ENCODE peak calls at places on chromosomes 13 and 19, in six cellular contexts. W is CD4-positive, alpha-beta T cell; L is uterus; Q is foreskin fibroblast; T is omental fat pad; H is A549. I is an unnamed sample.

GRCh38 chr13:109275848-109276247 is 510.5 kb downstream of the IRS2 start:
- DNase-seq in W (no peak), L (no peak), Q (no peak), T (no peak), H (peak), I (peak)

GRCh38 chr13:86892330-86892729 is 778.8 kb upstream of the SLITRK5 start:
- DNase-seq in W (no peak), L (no peak), Q (no peak), T (no peak), H (no peak), I (no peak)

GRCh38 chr19:18710986-18711751 is 27.7 kb downstream of the CRTC1 start:
- DNase-seq in W (no peak), L (peak), Q (peak), T (no peak), H (no peak), I (no peak)

GRCh38 chr13:50760751-50761150 is 82.7 kb downstream of the DLEU7 start:
- DNase-seq in W (no peak), L (no peak), Q (no peak), T (no peak), H (no peak), I (no peak)

GRCh38 chr13:39900106-39900750 is 244.8 kb downstream of the COG6 start:
- DNase-seq in W (no peak), L (no peak), Q (no peak), T (no peak), H (no peak), I (no peak)

GRCh38 chr13:42337808-42338600 is 66.1 kb downstream of the AKAP11 start:
- DNase-seq in W (no peak), L (no peak), Q (no peak), T (no peak), H (no peak), I (no peak)

GRCh38 chr19:44677019-44677809 is 5.9 kb downstream of the CEACAM19 start:
- DNase-seq in W (no peak), L (no peak), Q (peak), T (no peak), H (peak), I (no peak)

GRCh38 chr13:113211774-113212173 is 2.4 kb downstream of the CUL4A start:
- DNase-seq in W (no peak), L (no peak), Q (no peak), T (no peak), H (peak), I (peak)

GRCh38 chr13:30017880-30018279 is 167.5 kb upstream of the UBL3 start:
- DNase-seq in W (no peak), L (no peak), Q (no peak), T (no peak), H (no peak), I (peak)

GRCh38 chr19:7069904-7070226 is 362 bp downstream of the ZNF557 start:
- DNase-seq in W (no peak), L (no peak), Q (peak), T (no peak), H (no peak), I (no peak)

GRCh38 chr13:29743229-29743786 is 107.1 kb downstream of the UBL3 start:
- DNase-seq in W (no peak), L (peak), Q (peak), T (no peak), H (no peak), I (no peak)

GRCh38 chr19:18513868-18514267 is 8.0 kb downstream of the ELL start:
- DNase-seq in W (no peak), L (peak), Q (no peak), T (no peak), H (no peak), I (no peak)

GRCh38 chr13:40874138-40874776 is 84.8 kb downstream of the SLC25A15 start:
- DNase-seq in W (no peak), L (no peak), Q (no peak), T (no peak), H (no peak), I (no peak)

GRCh38 chr19:44816301-44816700 is 7.4 kb downstream of the BCAM start:
- DNase-seq in W (no peak), L (no peak), Q (no peak), T (no peak), H (no peak), I (peak)

GRCh38 chr13:67557642-67558241 is 327.6 kb upstream of the PCDH9 start:
- DNase-seq in W (no peak), L (no peak), Q (no peak), T (no peak), H (no peak), I (no peak)

GRCh38 chr13:39976481-39976880 is 321.0 kb downstream of the COG6 start:
- DNase-seq in W (no peak), L (no peak), Q (no peak), T (no peak), H (no peak), I (no peak)

GRCh38 chr19:48351341-48351752 is 12.4 kb downstream of the TMEM143 start:
- DNase-seq in W (peak), L (peak), Q (no peak), T (peak), H (peak), I (peak)

GRCh38 chr19:5149508-5149907 is 180.6 kb downstream of the KDM4B start:
- DNase-seq in W (no peak), L (no peak), Q (no peak), T (no peak), H (no peak), I (peak)

GRCh38 chr19:51219307-51219706 is 5.6 kb upstream of the CD33 start:
- DNase-seq in W (no peak), L (no peak), Q (no peak), T (no peak), H (no peak), I (no peak)

GRCh38 chr19:42048992-42049391 is 21.0 kb downstream of the GRIK5 start:
- DNase-seq in W (no peak), L (no peak), Q (no peak), T (no peak), H (no peak), I (no peak)

GRCh38 chr19:36060430-36060829 is 5.7 kb downstream of the WDR62 start:
- DNase-seq in W (no peak), L (peak), Q (peak), T (no peak), H (peak), I (peak)

GRCh38 chr19:19151418-19151817 is 13.1 kb upstream of the TMEM161A start:
- DNase-seq in W (no peak), L (no peak), Q (no peak), T (no peak), H (no peak), I (no peak)

GRCh38 chr13:98810746-98811145 is 58.3 kb upstream of the SLC15A1 start:
- DNase-seq in W (no peak), L (no peak), Q (no peak), T (no peak), H (no peak), I (no peak)
- TF ChIP-seq CTCF in W (no peak), L (no peak), Q (no peak), T (no peak), H (no peak), I (no peak)

DNA sequence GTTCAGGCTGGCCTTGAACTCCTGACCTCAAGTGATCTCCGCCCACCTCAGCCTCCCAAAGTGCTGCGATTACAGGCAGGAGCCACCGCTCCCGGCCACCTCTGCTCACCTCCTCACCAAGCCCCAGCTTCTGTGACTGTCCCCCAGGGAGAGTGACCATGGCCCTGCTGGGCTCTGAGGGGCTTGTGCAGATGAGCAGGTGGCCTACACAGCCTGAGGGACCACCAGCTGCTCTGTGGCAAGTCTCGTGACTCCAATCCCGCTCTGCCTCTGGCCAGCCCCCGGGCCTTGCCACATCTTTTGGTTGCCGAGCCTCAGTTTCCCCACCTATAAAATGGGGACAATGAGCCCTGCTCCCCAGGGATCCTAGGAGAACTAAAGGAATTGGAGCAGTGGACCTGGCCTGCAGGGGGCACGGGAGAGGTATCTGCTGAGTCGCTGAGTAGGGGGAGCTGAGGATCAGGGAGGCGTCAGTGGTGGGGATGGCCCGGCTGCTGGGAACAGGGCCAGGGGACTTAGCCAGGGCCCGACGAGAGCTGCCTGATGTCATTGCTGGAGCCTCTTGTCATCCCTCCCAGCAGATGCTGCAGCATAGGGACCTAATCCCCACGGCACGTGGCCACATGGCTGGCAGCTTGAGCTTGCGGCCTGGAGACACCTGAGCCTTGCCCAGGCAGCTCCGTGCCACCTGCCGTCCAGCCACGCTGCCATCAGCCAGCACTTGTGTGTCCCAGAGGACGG is 74.7 kb downstream of the GADD45B start:
- DNase-seq in W (no peak), L (no peak), Q (no peak), T (no peak), H (no peak), I (peak)
- TF ChIP-seq CTCF in W (no peak), L (no peak), Q (no peak), T (no peak), H (no peak), I (no peak)

DNA sequence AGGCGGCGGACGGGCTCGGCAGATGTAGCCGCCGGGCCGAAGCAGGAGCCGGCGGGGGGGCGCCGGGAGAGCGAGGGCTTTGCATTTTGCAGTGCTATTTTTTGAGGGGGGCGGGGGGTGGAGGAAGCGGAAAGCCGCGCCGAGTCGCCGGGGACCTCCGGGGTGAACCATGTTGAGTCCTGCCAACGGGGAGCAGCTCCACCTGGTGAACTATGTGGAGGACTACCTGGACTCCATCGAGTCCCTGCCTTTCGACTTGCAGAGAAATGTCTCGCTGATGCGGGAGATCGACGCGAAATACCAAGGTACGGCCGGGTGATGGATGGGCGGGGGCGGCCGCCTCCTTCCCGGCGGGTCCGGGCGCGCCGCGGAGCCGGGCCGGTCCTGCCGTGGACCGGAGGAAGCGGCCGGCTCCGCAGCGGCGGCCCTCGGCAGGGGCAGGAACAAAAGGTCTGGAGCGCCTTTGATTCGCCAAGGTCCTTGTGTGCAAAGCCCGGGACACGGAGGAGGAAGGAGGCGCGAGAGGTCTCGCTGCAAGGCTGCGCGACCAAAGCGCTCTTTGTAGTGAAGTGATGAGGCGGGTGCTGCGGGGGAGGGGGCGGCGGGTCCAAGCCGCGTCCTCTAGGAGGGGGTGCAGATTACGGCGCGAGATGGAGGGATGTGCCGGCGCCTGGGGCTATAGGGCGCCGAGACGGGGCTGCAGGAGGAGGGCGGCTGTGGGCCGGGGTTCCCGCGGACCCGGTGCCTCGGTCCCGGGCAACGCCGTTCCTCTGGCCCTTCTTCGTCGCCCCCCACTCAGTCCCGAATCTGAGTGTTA is 689 bp downstream of the ING1 start:
- DNase-seq in W (peak), L (peak), Q (peak), T (no peak), H (peak), I (peak)
- TF ChIP-seq CTCF in W (peak), L (no peak), Q (no peak), T (no peak), H (no peak), I (no peak)

GRCh38 chr19:29121684-29122083 is 91.3 kb downstream of the UQCRFS1 start:
- DNase-seq in W (no peak), L (no peak), Q (no peak), T (no peak), H (peak), I (peak)
- TF ChIP-seq CTCF in W (no peak), L (no peak), Q (peak), T (no peak), H (peak), I (peak)